ENCODE peak calls at places on chromosome X, in seven cellular contexts. One of them, this sample, is unnamed.
A peak's percentile ranks its signal among the peaks of the same experiment; 100 is the strongest.

GRCh38 chrX:102720237-102721168 is at the start of gene GPRASP3:
- DNase-seq in A549: peak; percentile 88
- DNase-seq in fibroblast of lung: peak; percentile 82
- DNase-seq in left lung: peak; percentile 82
- DNase-seq in Peyer's patch: peak; percentile 65
- DNase-seq in spleen: peak; percentile 93
- DNase-seq in HCT116: no peak
- DNase-seq in this sample: peak; percentile 89

GRCh38 chrX:34560180-34560579 is 96.9 kb downstream of the TMEM47 start:
- DNase-seq in fibroblast of lung: no peak
- DNase-seq in left lung: no peak
- DNase-seq in HCT116: no peak
- DNase-seq in Peyer's patch: no peak
- DNase-seq in A549: no peak
- DNase-seq in spleen: no peak
- DNase-seq in this sample: no peak

GRCh38 chrX:53188763-53189162 is 36.2 kb downstream of the KDM5C start:
- DNase-seq in A549: no peak
- DNase-seq in spleen: no peak
- DNase-seq in HCT116: no peak
- DNase-seq in fibroblast of lung: no peak
- DNase-seq in left lung: no peak
- DNase-seq in Peyer's patch: no peak
- DNase-seq in this sample: no peak

GRCh38 chrX:113297456-113297855 is 456.8 kb upstream of the AMOT start:
- DNase-seq in fibroblast of lung: no peak
- DNase-seq in Peyer's patch: no peak
- DNase-seq in HCT116: no peak
- DNase-seq in A549: no peak
- DNase-seq in left lung: no peak
- DNase-seq in spleen: no peak
- DNase-seq in this sample: no peak

GRCh38 chrX:2500091-2500680 is 590 bp downstream of the DHRSX start:
- DNase-seq in A549: peak; percentile 73
- DNase-seq in Peyer's patch: peak; percentile 27
- DNase-seq in spleen: peak; percentile 90
- DNase-seq in HCT116: no peak
- DNase-seq in fibroblast of lung: peak; percentile 57
- DNase-seq in left lung: peak; percentile 42
- DNase-seq in this sample: no peak

GRCh38 chrX:155745792-155746191 is 133.0 kb upstream of the TMLHE start:
- DNase-seq in fibroblast of lung: peak; percentile 35
- DNase-seq in spleen: no peak
- DNase-seq in left lung: no peak
- DNase-seq in HCT116: peak; percentile 12
- DNase-seq in A549: peak; percentile 66
- DNase-seq in Peyer's patch: no peak
- DNase-seq in this sample: no peak

GRCh38 chrX:140709421-140709846 is at the start of gene LINC00632:
- DNase-seq in HCT116: no peak
- DNase-seq in Peyer's patch: no peak
- DNase-seq in left lung: no peak
- DNase-seq in fibroblast of lung: peak; percentile 40
- DNase-seq in A549: no peak
- DNase-seq in spleen: no peak
- DNase-seq in this sample: peak; percentile 43

GRCh38 chrX:129565046-129565649 is 25.1 kb downstream of the OCRL start:
- DNase-seq in fibroblast of lung: peak; percentile 53
- DNase-seq in left lung: no peak
- DNase-seq in Peyer's patch: no peak
- DNase-seq in spleen: no peak
- DNase-seq in HCT116: no peak
- DNase-seq in A549: no peak
- DNase-seq in this sample: no peak

GRCh38 chrX:12237771-12238170 is 99.5 kb downstream of the FRMPD4 start:
- DNase-seq in left lung: no peak
- DNase-seq in HCT116: no peak
- DNase-seq in A549: no peak
- DNase-seq in spleen: no peak
- DNase-seq in Peyer's patch: no peak
- DNase-seq in fibroblast of lung: no peak
- DNase-seq in this sample: no peak

GRCh38 chrX:28697732-28698131 is 110.5 kb downstream of the IL1RAPL1 start:
- DNase-seq in fibroblast of lung: no peak
- DNase-seq in HCT116: no peak
- DNase-seq in left lung: no peak
- DNase-seq in spleen: no peak
- DNase-seq in A549: no peak
- DNase-seq in Peyer's patch: no peak
- DNase-seq in this sample: no peak

GRCh38 chrX:1378306-1378758 is 13.6 kb downstream of the SLC25A6 start:
- DNase-seq in A549: no peak
- DNase-seq in HCT116: no peak
- DNase-seq in spleen: no peak
- DNase-seq in left lung: no peak
- DNase-seq in fibroblast of lung: no peak
- DNase-seq in Peyer's patch: no peak
- DNase-seq in this sample: no peak

GRCh38 chrX:104098151-104098808 is 14.0 kb upstream of the ZCCHC18 start:
- DNase-seq in A549: peak; percentile 79
- DNase-seq in left lung: no peak
- DNase-seq in spleen: no peak
- DNase-seq in Peyer's patch: peak; percentile 29
- DNase-seq in fibroblast of lung: peak; percentile 79
- DNase-seq in HCT116: peak; percentile 60
- DNase-seq in this sample: peak; percentile 56

GRCh38 chrX:14865201-14865600 is 7.7 kb downstream of the FANCB start:
- DNase-seq in A549: no peak
- DNase-seq in Peyer's patch: no peak
- DNase-seq in HCT116: no peak
- DNase-seq in spleen: no peak
- DNase-seq in left lung: no peak
- DNase-seq in fibroblast of lung: peak; percentile 28
- DNase-seq in this sample: no peak

GRCh38 chrX:65595460-65595876 is 60.9 kb upstream of the LAS1L start:
- DNase-seq in left lung: peak; percentile 95
- DNase-seq in spleen: peak; percentile 95
- DNase-seq in Peyer's patch: peak; percentile 99
- DNase-seq in fibroblast of lung: peak; percentile 94
- DNase-seq in HCT116: peak; percentile 84
- DNase-seq in A549: peak; percentile 92
- DNase-seq in this sample: peak; percentile 82

GRCh38 chrX:43557792-43558191 is 98.3 kb upstream of the MAOA start:
- DNase-seq in HCT116: peak; percentile 54
- DNase-seq in spleen: no peak
- DNase-seq in fibroblast of lung: peak; percentile 72
- DNase-seq in A549: peak; percentile 68
- DNase-seq in left lung: peak; percentile 33
- DNase-seq in Peyer's patch: peak; percentile 68
- DNase-seq in this sample: no peak

GRCh38 chrX:51459125-51459524 is 37.3 kb downstream of the NUDT11 start:
- DNase-seq in Peyer's patch: no peak
- DNase-seq in fibroblast of lung: peak; percentile 13
- DNase-seq in A549: peak; percentile 48
- DNase-seq in HCT116: peak; percentile 18
- DNase-seq in left lung: no peak
- DNase-seq in spleen: no peak
- DNase-seq in this sample: no peak

GRCh38 chrX:108169768-108170167 is 78.2 kb downstream of the ATG4A start:
- DNase-seq in left lung: no peak
- DNase-seq in A549: no peak
- DNase-seq in HCT116: no peak
- DNase-seq in fibroblast of lung: no peak
- DNase-seq in Peyer's patch: no peak
- DNase-seq in spleen: no peak
- DNase-seq in this sample: no peak

GRCh38 chrX:110086916-110087484 is 84.1 kb downstream of the TMEM164 start:
- DNase-seq in Peyer's patch: no peak
- DNase-seq in A549: peak; percentile 94
- DNase-seq in left lung: no peak
- DNase-seq in HCT116: peak; percentile 59
- DNase-seq in spleen: no peak
- DNase-seq in fibroblast of lung: peak; percentile 89
- DNase-seq in this sample: no peak

GRCh38 chrX:136778914-136779313 is 1.8 kb downstream of the ARHGEF6 start:
- DNase-seq in A549: no peak
- DNase-seq in HCT116: no peak
- DNase-seq in spleen: no peak
- DNase-seq in Peyer's patch: no peak
- DNase-seq in fibroblast of lung: no peak
- DNase-seq in left lung: no peak
- DNase-seq in this sample: no peak

GRCh38 chrX:37470711-37471110 is 100.8 kb upstream of the LANCL3 start:
- DNase-seq in fibroblast of lung: no peak
- DNase-seq in spleen: no peak
- DNase-seq in A549: no peak
- DNase-seq in HCT116: no peak
- DNase-seq in Peyer's patch: no peak
- DNase-seq in left lung: no peak
- DNase-seq in this sample: no peak

GRCh38 chrX:45485682-45486081 is 285.0 kb upstream of the DIPK2B start:
- DNase-seq in left lung: no peak
- DNase-seq in HCT116: no peak
- DNase-seq in fibroblast of lung: no peak
- DNase-seq in spleen: no peak
- DNase-seq in A549: no peak
- DNase-seq in Peyer's patch: no peak
- DNase-seq in this sample: no peak

GRCh38 chrX:119398974-119399771 is at the start of gene SLC25A43:
- DNase-seq in Peyer's patch: peak; percentile 22
- DNase-seq in spleen: peak; percentile 87
- DNase-seq in fibroblast of lung: peak; percentile 31
- DNase-seq in HCT116: no peak
- DNase-seq in left lung: peak; percentile 41
- DNase-seq in A549: peak; percentile 44
- DNase-seq in this sample: peak; percentile 9

GRCh38 chrX:55451626-55451989 is 319 bp upstream of the MAGEH1 start:
- DNase-seq in Peyer's patch: no peak
- DNase-seq in spleen: no peak
- DNase-seq in HCT116: no peak
- DNase-seq in fibroblast of lung: no peak
- DNase-seq in A549: no peak
- DNase-seq in left lung: no peak
- DNase-seq in this sample: no peak

GRCh38 chrX:13540602-13541001 is 28.8 kb upstream of the EGFL6 start:
- DNase-seq in left lung: no peak
- DNase-seq in spleen: no peak
- DNase-seq in HCT116: no peak
- DNase-seq in A549: no peak
- DNase-seq in Peyer's patch: no peak
- DNase-seq in fibroblast of lung: no peak
- DNase-seq in this sample: no peak

GRCh38 chrX:150486011-150486410 is 82.4 kb upstream of the MTM1 start:
- DNase-seq in Peyer's patch: peak; percentile 31
- DNase-seq in fibroblast of lung: peak; percentile 69
- DNase-seq in left lung: no peak
- DNase-seq in HCT116: peak; percentile 24
- DNase-seq in spleen: no peak
- DNase-seq in A549: peak; percentile 62
- DNase-seq in this sample: peak; percentile 68
- TF ChIP-seq CTCF in Peyer's patch: no peak
- TF ChIP-seq CTCF in fibroblast of lung: peak; percentile 63
- TF ChIP-seq CTCF in left lung: peak; percentile 34
- TF ChIP-seq CTCF in HCT116: peak; percentile 61
- TF ChIP-seq CTCF in spleen: peak; percentile 53
- TF ChIP-seq CTCF in A549: peak; percentile 58
- TF ChIP-seq CTCF in this sample: peak; percentile 68

GRCh38 chrX:10633722-10634121 is 13.3 kb upstream of the MID1 start:
- DNase-seq in Peyer's patch: no peak
- DNase-seq in left lung: no peak
- DNase-seq in spleen: no peak
- DNase-seq in HCT116: peak; percentile 77
- DNase-seq in fibroblast of lung: peak; percentile 88
- DNase-seq in A549: peak; percentile 90
- DNase-seq in this sample: no peak
- H3K27ac ChIP-seq in Peyer's patch: no peak overlapping the region
- H3K27ac ChIP-seq in left lung: no peak overlapping the region
- H3K27ac ChIP-seq in spleen: no peak overlapping the region
- H3K27ac ChIP-seq in HCT116: peak overlapping the region; percentile 93
- H3K27ac ChIP-seq in fibroblast of lung: peak overlapping the region; percentile 59
- H3K27ac ChIP-seq in A549: peak overlapping the region; percentile 93
- H3K27ac ChIP-seq in this sample: no peak overlapping the region

GRCh38 chrX:69088171-69088938 is 76.9 kb downstream of the PJA1 start:
- DNase-seq in left lung: no peak
- DNase-seq in fibroblast of lung: peak; percentile 80
- DNase-seq in spleen: no peak
- DNase-seq in Peyer's patch: no peak
- DNase-seq in A549: no peak
- DNase-seq in HCT116: no peak
- DNase-seq in this sample: no peak
- TF ChIP-seq CTCF in left lung: no peak
- TF ChIP-seq CTCF in fibroblast of lung: no peak
- TF ChIP-seq CTCF in spleen: no peak
- TF ChIP-seq CTCF in Peyer's patch: no peak
- TF ChIP-seq CTCF in A549: no peak
- TF ChIP-seq CTCF in HCT116: no peak
- TF ChIP-seq CTCF in this sample: no peak

GRCh38 chrX:72130156-72130761 is 1.5 kb downstream of the RTL5 start:
- DNase-seq in left lung: no peak
- DNase-seq in A549: no peak
- DNase-seq in fibroblast of lung: no peak
- DNase-seq in spleen: no peak
- DNase-seq in Peyer's patch: no peak
- DNase-seq in HCT116: no peak
- DNase-seq in this sample: no peak

GRCh38 chrX:72132456-72132855 is 741 bp upstream of the RTL5 start:
- DNase-seq in HCT116: no peak
- DNase-seq in fibroblast of lung: no peak
- DNase-seq in A549: no peak
- DNase-seq in left lung: no peak
- DNase-seq in Peyer's patch: no peak
- DNase-seq in spleen: no peak
- DNase-seq in this sample: no peak

GRCh38 chrX:72129661-72130060 is 2.1 kb downstream of the RTL5 start:
- DNase-seq in Peyer's patch: no peak
- DNase-seq in fibroblast of lung: no peak
- DNase-seq in spleen: no peak
- DNase-seq in A549: no peak
- DNase-seq in HCT116: no peak
- DNase-seq in left lung: no peak
- DNase-seq in this sample: no peak

GRCh38 chrX:72131317-72132294 is at the start of gene RTL5:
- DNase-seq in Peyer's patch: peak; percentile 60
- DNase-seq in spleen: peak; percentile 89
- DNase-seq in A549: peak; percentile 86
- DNase-seq in fibroblast of lung: peak; percentile 90
- DNase-seq in left lung: peak; percentile 89
- DNase-seq in HCT116: peak; percentile 63
- DNase-seq in this sample: peak; percentile 89

DNA sequence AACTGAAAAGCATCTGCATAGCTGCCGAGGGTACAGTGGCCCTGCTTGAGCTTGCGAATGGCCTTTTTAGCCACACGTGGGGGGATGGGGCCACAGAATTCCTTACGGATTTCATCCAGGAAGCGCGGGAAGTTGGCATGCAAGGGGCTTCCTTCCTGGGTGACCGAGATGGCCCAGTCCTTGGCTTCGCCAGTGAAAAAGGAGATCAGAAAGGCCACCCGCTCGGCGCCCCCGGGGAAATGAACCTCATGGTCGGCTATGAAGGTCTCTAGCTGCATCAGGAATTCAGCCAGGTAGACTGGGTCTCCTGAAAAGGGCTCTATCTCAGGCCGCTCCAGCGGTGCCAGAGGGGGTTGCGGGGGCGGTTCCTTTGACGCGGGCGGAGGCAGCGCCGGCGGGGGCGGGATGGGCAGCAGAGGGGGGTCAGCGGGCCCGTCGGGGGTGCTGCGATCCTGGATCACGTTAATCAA is 918 bp downstream of the RTL5 start:
- DNase-seq in left lung: no peak
- DNase-seq in spleen: no peak
- DNase-seq in HCT116: no peak
- DNase-seq in fibroblast of lung: no peak
- DNase-seq in A549: no peak
- DNase-seq in Peyer's patch: no peak
- DNase-seq in this sample: no peak
- H3K27ac ChIP-seq in left lung: no peak overlapping the region
- H3K27ac ChIP-seq in spleen: no peak overlapping the region
- H3K27ac ChIP-seq in HCT116: no peak overlapping the region
- H3K27ac ChIP-seq in fibroblast of lung: no peak overlapping the region
- H3K27ac ChIP-seq in A549: peak overlapping the region; percentile 91
- H3K27ac ChIP-seq in Peyer's patch: no peak overlapping the region
- H3K27ac ChIP-seq in this sample: no peak overlapping the region